ENCODE peak calls at places on chromosome 20, in eight cellular contexts. C is H9, M is LoVo, B is neural crest cell, H is fibroblast of mammary gland, W is IMR-90, D is HFFc6, Y is COR-L47. S is an unnamed sample.

GRCh38 chr20:36206641-36207040 is 29.6 kb upstream of the AAR2 start:
- DNase-seq in C (no peak), M (no peak), B (no peak), H (no peak), W (no peak), D (no peak), Y (no peak), S (no peak)

GRCh38 chr20:57387463-57387862 is 3.7 kb upstream of the RBM38 start:
- DNase-seq in C (no peak), M (no peak), B (no peak), H (no peak), W (no peak), D (no peak), Y (no peak), S (no peak)

GRCh38 chr20:58634818-58635665 is 16.0 kb upstream of the STX16 start:
- DNase-seq in C (no peak), M (no peak), B (no peak), H (no peak), W (peak; percentile 61), D (no peak), Y (no peak), S (no peak)

GRCh38 chr20:37316116-37316774 is 26.8 kb downstream of the MANBAL start:
- DNase-seq in C (no peak), M (no peak), B (no peak), H (no peak), W (no peak), D (no peak), Y (no peak), S (no peak)

GRCh38 chr20:1144401-1145172 is 26.2 kb downstream of the PSMF1 start:
- DNase-seq in C (no peak), M (no peak), B (no peak), H (no peak), W (no peak), D (no peak), Y (no peak), S (no peak)

GRCh38 chr20:37282558-37282957 is 6.9 kb upstream of the MANBAL start:
- DNase-seq in C (no peak), M (no peak), B (no peak), H (peak; percentile 84), W (peak; percentile 81), D (peak; percentile 73), Y (no peak), S (peak; percentile 61)

GRCh38 chr20:38267251-38267650 is 6.7 kb upstream of the KIAA1755 start:
- DNase-seq in C (no peak), M (no peak), B (no peak), H (no peak), W (no peak), D (no peak), Y (no peak), S (no peak)

GRCh38 chr20:12394786-12395185 is 477.1 kb downstream of the BTBD3 start:
- DNase-seq in C (peak; percentile 69), M (no peak), B (no peak), H (no peak), W (no peak), D (no peak), Y (no peak), S (no peak)

GRCh38 chr20:57934007-57934805 is 224.4 kb upstream of the PMEPA1 start:
- DNase-seq in C (no peak), M (no peak), B (no peak), H (no peak), W (no peak), D (no peak), Y (no peak), S (peak; percentile 87)

GRCh38 chr20:46027245-46027853 is 1.7 kb upstream of the SLC12A5 start:
- DNase-seq in C (no peak), M (peak; percentile 52), B (peak; percentile 54), H (peak; percentile 63), W (peak; percentile 61), D (peak; percentile 56), Y (no peak), S (peak; percentile 73)

GRCh38 chr20:37366749-37367148 is 20.8 kb downstream of the SRC start:
- DNase-seq in C (no peak), M (no peak), B (no peak), H (no peak), W (no peak), D (no peak), Y (no peak), S (no peak)

S was measured in RPMI7951.